ENCODE peak calls at places on chromosome 4, in ten cellular contexts. W is GM10248; O is T follicular helper cell; E is stimulated activated naive CD4-positive, alpha-beta T cell treated with Interleukin-2 at 50 U/mL for 16 hours; A is NCI-H1105 treated with DMSO at 0.1 percent for 48 hours; C is stimulated activated CD4-positive, alpha-beta T cell treated with anti-CD3 and anti-CD28 coated beads, Interleukin-4, amount 100 ng/mL, for 4 hours; J is posterior cingulate gyrus; T is GM13976; V is SK-MEL-5; M is mammary epithelial cell. Y is an unnamed sample.

GRCh38 chr4:77599378-77599777 is 6.2 kb upstream of the CXCL13 start:
- DNase-seq in W (no peak), O (no peak), E (no peak), A (peak; percentile 7), C (no peak), J (no peak), T (no peak), V (peak; percentile 67), M (peak; percentile 42), Y (no peak)

GRCh38 chr4:8351931-8352367 is 82.4 kb downstream of the HTRA3 start:
- DNase-seq in W (no peak), O (no peak), E (no peak), A (no peak), C (no peak), J (no peak), T (no peak), V (no peak), M (no peak), Y (no peak)

GRCh38 chr4:76341063-76341462 is 34.5 kb downstream of the STBD1 start:
- DNase-seq in W (no peak), O (no peak), E (no peak), A (no peak), C (no peak), J (no peak), T (no peak), V (no peak), M (peak; percentile 37), Y (no peak)

GRCh38 chr4:92328095-92328494 is 24.3 kb downstream of the GRID2 start:
- DNase-seq in W (no peak), O (no peak), E (no peak), A (no peak), C (no peak), J (no peak), T (no peak), V (no peak), M (no peak), Y (no peak)

GRCh38 chr4:70591955-70592582 is at the start of gene AMBN:
- DNase-seq in W (no peak), O (no peak), E (no peak), A (no peak), C (no peak), J (no peak), T (no peak), V (no peak), M (no peak), Y (no peak)

GRCh38 chr4:24979554-24979953 is 51.2 kb downstream of the LGI2 start:
- DNase-seq in W (no peak), O (no peak), E (no peak), A (no peak), C (no peak), J (no peak), T (no peak), V (no peak), M (no peak), Y (no peak)

GRCh38 chr4:26826721-26827120 is 33.9 kb upstream of the STIM2 start:
- DNase-seq in W (peak; percentile 66), O (no peak), E (no peak), A (no peak), C (no peak), J (no peak), T (peak; percentile 55), V (no peak), M (no peak), Y (peak; percentile 64)

GRCh38 chr4:104524026-104524425 is 29.3 kb upstream of the CXXC4 start:
- DNase-seq in W (no peak), O (no peak), E (no peak), A (no peak), C (no peak), J (no peak), T (no peak), V (no peak), M (no peak), Y (no peak)

GRCh38 chr4:22430626-22431025 is 85.2 kb downstream of the ADGRA3 start:
- DNase-seq in W (no peak), O (no peak), E (no peak), A (no peak), C (no peak), J (no peak), T (no peak), V (no peak), M (no peak), Y (no peak)

GRCh38 chr4:33802578-33802977 is 2441.7 kb downstream of the ARAP2 start:
- DNase-seq in W (no peak), O (no peak), E (no peak), A (no peak), C (no peak), J (no peak), T (no peak), V (no peak), M (no peak), Y (no peak)

GRCh38 chr4:154551872-154552686 is 1.9 kb upstream of the PLRG1 start:
- DNase-seq in W (peak; percentile 57), O (peak; percentile 60), E (peak; percentile 67), A (peak; percentile 14), C (peak; percentile 65), J (peak; percentile 72), T (peak; percentile 56), V (peak; percentile 73), M (peak; percentile 61), Y (peak; percentile 63)